ENCODE peak calls at places on chromosomes 7 and 10, in ten cellular contexts. B is progenitor cell of endocrine pancreas; H is activated CD8-positive, alpha-beta T cell treated with anti-CD3 and anti-CD28 coated beads for 36 hours; O is AG09309; Z is GM13977; N is PC-9; P is dorsolateral prefrontal cortex; D is Caco-2; R is body of pancreas; T is OCI-LY7. L is an unnamed sample.

GRCh38 chr10:131816157-131816775 is 84.5 kb upstream of the PPP2R2D start:
- DNase-seq in B (peak; percentile 8), H (no peak), O (no peak), Z (no peak), N (no peak), P (peak; percentile 17), D (no peak), R (no peak), T (no peak), L (no peak)

GRCh38 chr10:127157506-127158205 is 38.7 kb downstream of the INSYN2A start:
- DNase-seq in B (no peak), H (no peak), O (no peak), Z (no peak), N (no peak), P (no peak), D (no peak), R (no peak), T (no peak), L (no peak)

GRCh38 chr7:34066968-34067367 is 161.6 kb downstream of the BMPER start:
- DNase-seq in B (no peak), H (no peak), O (no peak), Z (no peak), N (no peak), P (no peak), D (no peak), R (no peak), T (no peak), L (no peak)

GRCh38 chr7:82624337-82624736 is 180.8 kb upstream of the CACNA2D1 start:
- DNase-seq in B (no peak), H (no peak), O (peak; percentile 86), Z (no peak), N (no peak), P (no peak), D (no peak), R (no peak), T (no peak), L (no peak)

GRCh38 chr7:51229106-51229537 is 87.5 kb downstream of the COBL start:
- DNase-seq in B (no peak), H (no peak), O (no peak), Z (no peak), N (no peak), P (peak; percentile 61), D (no peak), R (no peak), T (no peak), L (no peak)

GRCh38 chr7:417625-417889 is 102.1 kb downstream of the PDGFA start:
- DNase-seq in B (no peak), H (no peak), O (no peak), Z (no peak), N (no peak), P (peak; percentile 24), D (no peak), R (peak; percentile 5), T (no peak), L (no peak)

GRCh38 chr10:131819241-131820072 is 81.4 kb upstream of the PPP2R2D start:
- DNase-seq in B (peak; percentile 7), H (no peak), O (no peak), Z (no peak), N (no peak), P (peak; percentile 23), D (no peak), R (no peak), T (no peak), L (no peak)

GRCh38 chr7:26813426-26813825 is 51.0 kb downstream of the SKAP2 start:
- DNase-seq in B (no peak), H (no peak), O (no peak), Z (no peak), N (no peak), P (no peak), D (peak; percentile 35), R (no peak), T (no peak), L (no peak)

GRCh38 chr7:114084381-114085312 is 165.8 kb upstream of the PPP1R3A start:
- DNase-seq in B (no peak), H (peak; percentile 22), O (no peak), Z (no peak), N (no peak), P (peak; percentile 44), D (peak; percentile 27), R (peak; percentile 67), T (no peak), L (peak; percentile 46)

GRCh38 chr7:86148501-86148900 is 495.2 kb upstream of the GRM3 start:
- DNase-seq in B (no peak), H (no peak), O (no peak), Z (no peak), N (no peak), P (no peak), D (no peak), R (no peak), T (no peak), L (no peak)

GRCh38 chr7:86152926-86153325 is 490.8 kb upstream of the GRM3 start:
- DNase-seq in B (no peak), H (no peak), O (no peak), Z (no peak), N (no peak), P (no peak), D (no peak), R (no peak), T (no peak), L (no peak)

DNA sequence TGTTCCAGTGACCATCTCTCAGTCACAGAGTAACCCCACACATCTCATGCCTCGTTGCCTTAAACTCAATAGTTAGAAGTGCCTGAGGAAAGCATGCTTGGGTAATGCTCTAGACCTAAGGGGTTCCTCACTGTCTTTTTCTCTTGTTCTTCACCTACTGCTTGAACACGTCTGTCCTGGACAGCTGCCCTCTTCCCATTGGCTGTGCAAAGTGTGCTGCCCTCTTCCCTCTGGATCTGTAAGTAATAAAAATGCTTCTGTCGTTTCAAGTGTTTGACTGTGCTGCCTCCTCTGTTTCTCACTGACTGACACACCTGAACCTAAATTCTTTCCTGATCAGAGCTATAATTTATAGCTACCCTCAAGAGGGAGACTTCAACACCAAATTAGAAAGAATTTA is 494.4 kb upstream of the GRM3 start:
- DNase-seq in B (no peak), H (no peak), O (no peak), Z (no peak), N (no peak), P (no peak), D (peak; percentile 5), R (no peak), T (no peak), L (no peak)
- TF ChIP-seq CTCF in B (no peak), H (no peak), O (no peak), Z (no peak), N (no peak), P (no peak), D (no peak), R (no peak), T (no peak), L (no peak)

DNA sequence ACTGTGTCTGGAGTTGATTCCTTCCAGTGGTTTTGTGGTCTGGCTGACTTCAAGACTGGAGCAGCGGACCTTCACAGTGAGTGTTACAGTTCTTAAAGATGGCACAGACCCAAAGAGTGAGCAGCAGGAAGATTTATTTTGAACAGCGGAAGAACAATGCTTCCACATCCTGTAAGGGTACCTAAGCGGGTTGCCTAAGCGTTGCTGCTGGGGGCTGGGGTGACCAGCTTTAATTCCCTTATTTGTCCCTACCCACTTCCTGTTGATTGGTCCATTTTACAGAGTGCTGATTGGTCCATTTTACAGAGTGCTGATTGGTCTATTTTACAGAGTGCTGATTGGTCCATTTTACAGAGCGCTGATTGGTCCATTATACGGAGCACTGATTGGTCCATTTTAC is 13.2 kb downstream of the AKR1B15 start:
- DNase-seq in B (no peak), H (peak; percentile 25), O (peak; percentile 75), Z (no peak), N (no peak), P (no peak), D (no peak), R (no peak), T (no peak), L (no peak)
- TF ChIP-seq CTCF in B (no peak), H (no peak), O (no peak), Z (no peak), N (no peak), P (no peak), D (no peak), R (no peak), T (no peak), L (no peak)

DNA sequence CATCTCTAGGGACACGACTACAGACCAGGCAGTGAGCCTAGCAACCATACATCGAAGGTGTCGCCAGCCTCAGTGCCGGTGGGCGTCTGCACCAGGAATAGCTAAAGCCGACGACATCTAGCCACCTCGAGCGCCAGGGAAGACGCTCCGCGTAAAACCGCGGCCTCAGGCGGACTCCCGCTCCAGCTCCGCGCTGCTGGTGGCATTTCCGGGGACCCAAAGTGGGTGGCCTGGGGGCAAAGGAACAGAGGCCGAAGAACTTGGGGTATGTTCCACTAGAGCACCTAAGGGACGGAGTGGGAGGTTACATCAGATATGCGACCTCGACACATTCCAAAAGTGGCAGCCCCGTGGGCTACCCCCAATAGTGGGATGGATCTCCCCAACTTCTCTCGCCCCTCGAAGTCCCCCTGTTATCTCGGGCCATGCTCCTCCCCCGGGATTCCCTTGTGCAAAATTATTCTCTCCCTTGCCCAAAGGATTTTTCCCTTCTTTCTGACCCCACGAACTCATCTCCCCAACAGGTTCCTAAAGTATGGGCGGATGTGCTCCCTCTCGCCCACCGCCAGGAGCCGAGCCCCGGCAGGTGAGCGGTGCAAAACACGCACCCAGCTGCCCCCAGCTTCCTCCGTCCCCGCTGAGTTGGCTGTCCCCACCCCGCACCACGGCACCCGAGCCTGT is 1.2 kb downstream of the KCNMA1 start:
- DNase-seq in B (peak; percentile 21), H (no peak), O (no peak), Z (peak; percentile 37), N (no peak), P (no peak), D (no peak), R (no peak), T (no peak), L (no peak)
- TF ChIP-seq CTCF in B (peak; percentile 40), H (no peak), O (peak; percentile 24), Z (no peak), N (no peak), P (no peak), D (no peak), R (no peak), T (no peak), L (no peak)

GRCh38 chr10:51397695-51398094 is 301.7 kb downstream of the CSTF2T start:
- DNase-seq in B (no peak), H (no peak), O (no peak), Z (no peak), N (no peak), P (no peak), D (no peak), R (peak; percentile 85), T (no peak), L (no peak)
- TF ChIP-seq CTCF in B (no peak), H (no peak), O (no peak), Z (no peak), N (no peak), P (no peak), D (no peak), R (no peak), T (no peak), L (no peak)

DNA sequence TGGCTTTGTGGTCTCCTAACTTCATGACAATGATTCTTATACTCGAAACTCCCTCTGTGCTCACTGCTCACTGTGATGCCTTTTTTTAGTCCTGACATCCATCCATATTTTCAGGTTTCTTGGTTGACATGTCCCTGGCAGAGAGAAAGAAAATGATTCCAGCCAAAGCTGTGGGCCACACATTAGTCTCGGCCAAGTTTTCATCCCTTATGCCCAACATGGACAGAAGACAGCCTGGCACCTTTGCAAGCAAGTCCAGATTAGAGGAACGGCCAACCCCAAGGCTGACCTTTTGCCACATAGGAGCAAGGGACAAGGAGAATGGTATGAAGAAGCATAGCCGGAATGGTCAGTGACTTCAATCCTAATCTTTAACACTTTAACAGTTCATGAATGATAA is 8.7 kb upstream of the OPALIN start:
- DNase-seq in B (no peak), H (no peak), O (no peak), Z (no peak), N (no peak), P (no peak), D (no peak), R (no peak), T (no peak), L (no peak)
- TF ChIP-seq CTCF in B (no peak), H (no peak), O (no peak), Z (no peak), N (no peak), P (no peak), D (no peak), R (no peak), T (no peak), L (no peak)